ENCODE peak calls at places on chromosomes 12 and 14, in five cellular contexts. H is breast epithelium, J is neural progenitor cell, Q is AG09309, S is bronchial epithelial cell. X is an unnamed sample.

GRCh38 chr12:116610971-116611541 is 51.9 kb downstream of the MAP1LC3B2 start:
- DNase-seq in H (no peak), J (no peak), Q (no peak), S (no peak), X (no peak)

GRCh38 chr12:42483534-42483857 is 106.0 kb downstream of the PRICKLE1 start:
- DNase-seq in H (no peak), J (no peak), Q (no peak), S (no peak), X (peak; percentile 22)

GRCh38 chr14:54881761-54882401 is 20.7 kb downstream of the GCH1 start:
- DNase-seq in H (no peak), J (no peak), Q (peak; percentile 50), S (no peak), X (no peak)

GRCh38 chr12:115871714-115872113 is 405.8 kb downstream of the MED13L start:
- DNase-seq in H (no peak), J (peak; percentile 71), Q (no peak), S (peak; percentile 7), X (no peak)

GRCh38 chr14:95875831-95876768 is 532 bp upstream of the TUNAR start:
- DNase-seq in H (no peak), J (peak; percentile 89), Q (no peak), S (no peak), X (peak; percentile 71)

GRCh38 chr12:93048646-93049045 is 119.6 kb upstream of the EEA1 start:
- DNase-seq in H (no peak), J (no peak), Q (no peak), S (no peak), X (no peak)

GRCh38 chr14:56122306-56122705 is 4.1 kb downstream of the PELI2 start:
- DNase-seq in H (no peak), J (no peak), Q (no peak), S (no peak), X (no peak)

GRCh38 chr14:68593806-68594536 is 198.9 kb downstream of the ZFP36L1 start:
- DNase-seq in H (no peak), J (peak; percentile 32), Q (no peak), S (no peak), X (peak; percentile 20)

GRCh38 chr12:78698747-78699146 is 165.8 kb upstream of the SYT1 start:
- DNase-seq in H (no peak), J (no peak), Q (no peak), S (peak; percentile 88), X (no peak)

GRCh38 chr12:17304503-17305347 is 698.8 kb upstream of the LMO3 start:
- DNase-seq in H (no peak), J (no peak), Q (no peak), S (peak; percentile 84), X (no peak)

GRCh38 chr12:52307836-52308806 is 13.1 kb downstream of the KRT83 start:
- DNase-seq in H (peak; percentile 76), J (peak; percentile 88), Q (no peak), S (peak; percentile 31), X (peak; percentile 55)

GRCh38 chr14:53634793-53635192 is 321.8 kb downstream of the BMP4 start:
- DNase-seq in H (no peak), J (no peak), Q (no peak), S (no peak), X (no peak)

GRCh38 chr12:121578230-121579189 is 2.3 kb downstream of the KDM2B start:
- DNase-seq in H (no peak), J (peak; percentile 68), Q (no peak), S (no peak), X (peak; percentile 82)

GRCh38 chr12:124545508-124546418 is 21.6 kb downstream of the NCOR2 start:
- DNase-seq in H (no peak), J (no peak), Q (peak; percentile 63), S (no peak), X (no peak)

GRCh38 chr14:94213741-94214140 is 39.6 kb downstream of the PPP4R4 start:
- DNase-seq in H (no peak), J (no peak), Q (no peak), S (no peak), X (no peak)

GRCh38 chr14:39957987-39958386 is 525.8 kb upstream of the FBXO33 start:
- DNase-seq in H (no peak), J (no peak), Q (no peak), S (no peak), X (no peak)

GRCh38 chr12:99454539-99455172 is 192.9 kb upstream of the GARIN6 start:
- DNase-seq in H (no peak), J (no peak), Q (no peak), S (no peak), X (no peak)

GRCh38 chr12:130714091-130714590 is 2.0 kb downstream of the RIMBP2 start:
- DNase-seq in H (no peak), J (peak; percentile 49), Q (no peak), S (no peak), X (no peak)

GRCh38 chr14:23071244-23071974 is 14.1 kb upstream of the CDH24 start:
- DNase-seq in H (peak; percentile 81), J (peak; percentile 94), Q (peak; percentile 73), S (peak; percentile 84), X (peak; percentile 88)

GRCh38 chr14:69878251-69878650 is 965 bp upstream of the SMOC1 start:
- DNase-seq in H (no peak), J (peak; percentile 16), Q (no peak), S (no peak), X (no peak)

GRCh38 chr12:109581856-109582255 is 8.3 kb downstream of the MVK start:
- DNase-seq in H (peak; percentile 90), J (no peak), Q (no peak), S (peak; percentile 94), X (peak; percentile 52)

GRCh38 chr12:67646775-67647174 is 1.8 kb upstream of the DYRK2 start:
- DNase-seq in H (no peak), J (no peak), Q (no peak), S (no peak), X (no peak)

GRCh38 chr14:97266653-97267052 is 469.5 kb downstream of the VRK1 start:
- DNase-seq in H (no peak), J (no peak), Q (no peak), S (peak; percentile 32), X (no peak)

DNA sequence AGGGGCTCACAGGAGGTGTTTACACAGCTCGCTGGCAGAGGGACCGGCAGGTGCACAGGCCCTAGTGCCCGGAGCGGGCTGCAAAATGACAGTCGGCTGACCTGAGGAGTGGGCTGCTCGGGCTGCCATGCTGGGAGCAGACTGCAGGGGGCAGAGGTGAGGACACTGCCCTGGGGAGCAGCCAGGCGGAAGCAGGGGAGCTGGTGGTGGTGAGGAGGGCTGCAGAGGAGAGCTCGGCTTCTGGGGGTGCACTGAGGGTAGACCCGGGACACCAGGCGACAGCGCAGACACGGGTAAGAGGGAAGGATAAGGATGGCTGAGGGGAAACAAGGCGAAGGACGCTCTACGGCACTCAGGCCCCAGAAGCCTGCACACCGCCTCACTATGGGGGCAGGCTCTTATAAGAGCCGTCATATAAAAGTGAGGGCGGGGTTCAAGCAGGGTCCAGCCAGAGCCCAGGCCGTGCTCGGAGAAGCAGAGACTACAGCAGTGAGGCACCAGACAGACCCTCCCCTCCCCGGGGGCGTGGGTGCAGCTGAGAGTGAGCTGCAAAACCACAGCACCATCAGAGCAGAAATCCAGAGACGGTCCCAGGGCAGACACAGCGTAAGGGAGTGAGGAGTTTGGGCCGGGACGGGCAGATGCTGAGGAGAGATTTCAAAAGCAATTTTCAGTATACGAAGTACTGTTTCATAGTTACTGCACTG is 62.5 kb downstream of the CCDC88C start:
- DNase-seq in H (no peak), J (peak; percentile 64), Q (no peak), S (no peak), X (peak; percentile 65)
- H3K4me3 ChIP-seq in H (no peak overlapping the region), J (no peak overlapping the region), Q (no peak overlapping the region), S (no peak overlapping the region), X (no peak overlapping the region)

GRCh38 chr12:50106907-50107306 is 3.1 kb downstream of the GPD1 start:
- DNase-seq in H (no peak), J (no peak), Q (no peak), S (no peak), X (no peak)

GRCh38 chr12:50107416-50108268 is 3.8 kb downstream of the GPD1 start:
- DNase-seq in H (no peak), J (no peak), Q (no peak), S (no peak), X (no peak)

GRCh38 chr12:50103767-50104321 is at the start of gene GPD1:
- DNase-seq in H (peak; percentile 66), J (peak; percentile 68), Q (no peak), S (peak; percentile 54), X (peak; percentile 77)

GRCh38 chr12:50104614-50105366 is 982 bp downstream of the GPD1 start:
- DNase-seq in H (no peak), J (no peak), Q (no peak), S (no peak), X (no peak)

DNA sequence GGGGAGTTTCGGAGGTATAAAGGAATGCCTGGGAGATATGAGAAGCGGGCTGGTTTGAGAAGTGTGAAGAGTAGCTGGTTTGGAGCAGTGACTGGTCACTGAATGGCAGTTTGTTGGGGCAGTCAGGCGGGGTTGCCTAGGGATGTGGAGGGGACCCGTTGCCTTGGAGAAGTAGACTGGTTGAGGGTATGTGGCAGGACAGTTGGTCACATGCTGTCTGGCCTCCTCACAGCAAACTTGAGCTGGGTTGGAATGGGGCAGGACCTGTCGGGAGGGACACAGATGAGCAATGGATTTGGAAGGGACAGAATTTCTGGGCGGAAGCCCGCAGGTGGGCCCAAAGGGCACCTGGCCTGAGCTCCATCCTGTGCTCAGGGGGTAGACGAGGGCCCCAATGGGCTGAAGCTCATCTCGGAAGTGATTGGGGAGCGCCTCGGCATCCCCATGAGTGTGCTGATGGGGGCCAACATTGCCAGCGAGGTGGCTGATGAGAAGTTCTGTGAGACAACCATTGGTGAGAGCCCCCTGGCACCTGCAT is 2.2 kb downstream of the GPD1 start:
- DNase-seq in H (no peak), J (no peak), Q (no peak), S (no peak), X (no peak)
- H3K4me3 ChIP-seq in H (no peak overlapping the region), J (no peak overlapping the region), Q (no peak overlapping the region), S (no peak overlapping the region), X (no peak overlapping the region)

GRCh38 chr12:64160021-64160717 is 61.9 kb downstream of the KICS2 start:
- DNase-seq in H (no peak), J (no peak), Q (no peak), S (peak; percentile 82), X (no peak)

GRCh38 chr12:64157110-64157509 is 65.0 kb downstream of the KICS2 start:
- DNase-seq in H (no peak), J (no peak), Q (no peak), S (no peak), X (no peak)

GRCh38 chr12:64157610-64158009 is 64.5 kb downstream of the KICS2 start:
- DNase-seq in H (no peak), J (no peak), Q (no peak), S (no peak), X (no peak)

GRCh38 chr12:64160718-64161060 is 61.4 kb downstream of the KICS2 start:
- DNase-seq in H (no peak), J (no peak), Q (no peak), S (peak; percentile 83), X (no peak)
- H3K4me3 ChIP-seq in H (no peak overlapping the region), J (no peak overlapping the region), Q (no peak overlapping the region), S (no peak overlapping the region), X (no peak overlapping the region)

DNA sequence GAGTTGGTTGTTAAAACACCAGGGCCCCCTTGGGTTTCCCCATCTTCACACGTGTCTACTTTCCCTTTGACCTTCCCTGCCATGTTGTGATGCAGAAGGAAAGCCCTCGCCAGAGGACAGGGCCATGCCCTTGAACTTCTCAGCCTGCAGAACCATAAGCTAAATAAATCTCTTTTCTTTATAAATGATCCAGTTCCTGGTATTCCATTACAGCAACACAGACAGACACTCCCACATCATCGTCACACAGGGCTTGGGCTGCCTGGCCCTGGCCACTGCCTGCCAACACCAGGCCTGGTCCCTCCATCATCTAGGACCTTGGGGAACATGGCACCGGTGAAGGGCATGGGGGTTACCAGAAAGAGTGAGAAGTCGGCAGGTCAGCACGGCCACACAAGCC is 84.8 kb downstream of the DPF3 start:
- DNase-seq in H (no peak), J (no peak), Q (no peak), S (no peak), X (no peak)
- H3K4me3 ChIP-seq in H (no peak overlapping the region), J (no peak overlapping the region), Q (no peak overlapping the region), S (no peak overlapping the region), X (no peak overlapping the region)

GRCh38 chr12:72271741-72272661 is at the start of gene TRHDE:
- DNase-seq in H (no peak), J (peak; percentile 83), Q (no peak), S (no peak), X (peak; percentile 89)
- H3K4me3 ChIP-seq in H (peak within 1 kb of the TSS; percentile 58), J (peak within 1 kb of the TSS; percentile 57), Q (peak within 1 kb of the TSS; percentile 60), S (peak within 1 kb of the TSS; percentile 33), X (peak within 1 kb of the TSS; percentile 51)